ENCODE peak calls at places on chromosomes 12 and 14, in seven cellular contexts. U, X, W, K, H, L and J are unnamed samples. For H3K36me3, the result is how much of the 10 kb centered on the place peaks cover.

GRCh38 chr12:47997321-47997720 is 7.0 kb downstream of the COL2A1 start:
- DNase-seq in U (no peak), X (no peak), W (no peak), K (no peak), H (no peak), L (peak), J (no peak)

GRCh38 chr14:98612434-98613200 is 659.4 kb downstream of the BCL11B start:
- DNase-seq in U (no peak), X (no peak), W (no peak), K (no peak), H (no peak), L (no peak), J (no peak)

GRCh38 chr12:108640802-108641445 is 7.2 kb upstream of the SELPLG start:
- DNase-seq in U (no peak), X (no peak), W (no peak), K (peak), H (no peak), L (peak), J (peak)

GRCh38 chr12:59396519-59396918 is 199.3 kb upstream of the SLC16A7 start:
- DNase-seq in U (no peak), X (no peak), W (no peak), K (peak), H (no peak), L (peak), J (no peak)

GRCh38 chr12:94149781-94150482 is 1.6 kb downstream of the PLXNC1 start:
- DNase-seq in U (no peak), X (no peak), W (no peak), K (peak), H (no peak), L (no peak), J (peak)

GRCh38 chr12:68893201-68893600 is 39.8 kb downstream of the CPM start:
- DNase-seq in U (no peak), X (no peak), W (no peak), K (no peak), H (no peak), L (no peak), J (no peak)

GRCh38 chr12:39037115-39037514 is 131.7 kb upstream of the CPNE8 start:
- DNase-seq in U (no peak), X (no peak), W (no peak), K (no peak), H (no peak), L (no peak), J (no peak)

GRCh38 chr12:94875525-94875924 is 128.0 kb downstream of the NDUFA12 start:
- DNase-seq in U (no peak), X (no peak), W (no peak), K (no peak), H (no peak), L (peak), J (no peak)

GRCh38 chr12:54358620-54358944 is 5.7 kb downstream of the GPR84 start:
- DNase-seq in U (no peak), X (no peak), W (no peak), K (no peak), H (no peak), L (no peak), J (no peak)

GRCh38 chr12:114670257-114670955 is 13.6 kb downstream of the TBX3 start:
- DNase-seq in U (no peak), X (no peak), W (no peak), K (no peak), H (no peak), L (peak), J (no peak)

GRCh38 chr12:53696655-53697321 is 20.9 kb upstream of the ATP5MC2 start:
- DNase-seq in U (no peak), X (no peak), W (no peak), K (no peak), H (no peak), L (no peak), J (no peak)

GRCh38 chr12:63150255-63151060 is 543 bp downstream of the AVPR1A start:
- DNase-seq in U (no peak), X (no peak), W (peak), K (no peak), H (no peak), L (no peak), J (peak)

GRCh38 chr14:103109789-103110415 is 13.4 kb upstream of the TNFAIP2 start:
- DNase-seq in U (no peak), X (no peak), W (no peak), K (no peak), H (no peak), L (peak), J (peak)

DNA sequence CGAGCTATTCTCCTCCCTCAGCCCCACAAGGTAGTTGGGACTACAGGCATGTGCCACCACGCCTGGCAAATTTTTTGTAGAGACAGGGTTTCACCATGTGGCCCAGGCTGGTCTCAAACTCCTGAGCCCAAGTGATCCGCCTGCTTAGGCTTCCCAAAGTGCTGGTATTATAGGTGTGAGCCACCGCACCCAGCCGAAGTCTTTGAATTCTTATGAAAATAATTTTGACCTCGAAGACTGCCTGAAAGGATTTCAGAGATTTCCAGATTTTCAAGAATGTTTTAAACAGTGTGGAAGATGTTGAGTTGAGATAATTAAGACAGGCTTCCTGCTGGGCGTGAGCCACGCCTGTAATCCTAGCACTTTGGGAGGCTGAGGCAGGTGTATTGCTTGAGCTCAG is 5.0 kb downstream of the PSMA3 start:
- DNase-seq in U (no peak), X (no peak), W (no peak), K (no peak), H (no peak), L (no peak), J (no peak)
- H3K36me3 ChIP-seq in U (under half), X (under half), W (under half), K (under half), H (under half), L (half or more), J (under half)

DNA sequence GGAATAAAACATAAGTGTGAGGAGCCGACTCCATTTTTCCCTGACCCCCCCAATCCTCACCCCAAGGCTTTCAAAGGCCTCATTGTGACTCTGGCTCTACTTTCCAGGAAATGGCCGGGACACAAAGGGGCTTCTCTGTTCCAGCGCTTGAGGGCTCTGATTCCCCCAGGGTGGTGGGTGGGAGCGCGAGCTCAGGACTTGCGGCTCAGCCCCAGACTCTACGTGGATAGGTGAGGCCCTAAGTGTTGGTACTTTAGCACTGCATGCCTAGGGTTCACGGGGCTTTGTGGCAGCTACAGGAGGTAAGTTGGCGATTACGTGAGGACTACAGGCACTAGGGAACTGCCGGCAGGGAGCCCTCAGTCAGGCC is 547 bp downstream of the CNPY2 start:
- DNase-seq in U (no peak), X (no peak), W (no peak), K (peak), H (no peak), L (no peak), J (no peak)
- H3K36me3 ChIP-seq in U (under half), X (under half), W (under half), K (under half), H (under half), L (under half), J (under half)

DNA sequence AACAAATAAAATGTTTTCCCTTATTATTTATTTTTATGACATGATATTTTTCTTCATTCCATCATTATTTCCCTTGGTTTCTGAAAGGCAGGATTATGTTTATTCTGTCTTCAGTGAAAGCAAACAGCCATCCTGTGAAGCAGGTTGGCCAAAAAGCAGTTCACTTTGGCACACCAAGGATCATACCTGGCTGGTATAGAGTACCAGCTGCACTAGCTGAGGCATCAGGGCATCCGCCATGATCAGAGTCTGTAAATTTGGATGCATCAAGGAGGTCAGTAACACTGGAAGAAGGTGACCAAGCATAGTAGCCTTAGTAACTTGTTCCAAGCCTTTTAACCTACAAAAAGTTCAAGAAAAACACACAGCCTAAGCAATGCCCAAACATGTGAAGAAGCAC is 123.3 kb downstream of the HECTD4 start:
- DNase-seq in U (no peak), X (no peak), W (no peak), K (no peak), H (no peak), L (no peak), J (no peak)
- H3K36me3 ChIP-seq in U (under half), X (under half), W (under half), K (under half), H (under half), L (under half), J (under half)

GRCh38 chr12:66879392-66879791 is 200.5 kb upstream of the GRIP1 start:
- DNase-seq in U (no peak), X (no peak), W (no peak), K (no peak), H (no peak), L (no peak), J (no peak)

GRCh38 chr12:66883545-66883944 is 204.7 kb upstream of the GRIP1 start:
- DNase-seq in U (no peak), X (no peak), W (no peak), K (no peak), H (no peak), L (no peak), J (no peak)

GRCh38 chr12:66881401-66881800 is 202.5 kb upstream of the GRIP1 start:
- DNase-seq in U (no peak), X (no peak), W (no peak), K (no peak), H (no peak), L (no peak), J (no peak)

DNA sequence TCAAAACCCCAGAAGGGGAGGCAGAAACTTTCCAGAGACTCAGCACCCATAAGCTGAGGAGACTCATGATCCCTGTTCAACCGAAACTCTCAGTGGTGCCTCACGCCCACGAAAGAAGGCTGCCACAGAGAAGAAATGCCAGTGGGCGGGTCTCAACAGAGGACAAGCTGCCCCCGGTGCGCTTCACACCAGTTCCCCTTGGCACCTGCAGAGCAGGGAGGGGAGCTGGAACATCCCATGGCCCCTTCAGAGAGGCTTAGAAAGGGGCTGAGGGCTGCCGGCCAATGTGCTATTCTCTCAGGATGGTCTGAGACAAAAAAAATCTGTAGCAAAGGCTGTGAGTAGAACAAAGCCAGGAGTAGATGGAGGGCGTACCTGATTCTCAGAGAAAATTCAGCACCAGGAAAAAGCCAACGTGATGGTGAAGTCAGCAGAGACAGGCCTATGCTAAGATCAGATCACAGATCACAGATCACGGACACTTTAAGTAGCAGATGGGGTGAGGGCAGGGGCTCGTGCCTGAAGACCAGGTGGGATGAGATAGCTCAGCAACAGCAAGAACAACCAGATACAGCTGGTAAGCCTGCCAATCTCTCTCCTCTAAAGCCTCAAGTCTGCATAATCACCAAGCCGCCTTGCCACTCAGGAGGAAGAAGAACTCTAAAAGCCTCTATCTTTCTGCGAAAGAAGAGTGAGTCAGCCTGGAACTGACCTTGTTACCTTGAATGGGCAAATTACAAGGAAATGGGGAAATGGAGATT is 206.4 kb upstream of the GRIP1 start:
- DNase-seq in U (no peak), X (no peak), W (no peak), K (no peak), H (no peak), L (no peak), J (no peak)
- H3K36me3 ChIP-seq in U (under half), X (under half), W (under half), K (under half), H (under half), L (under half), J (under half)

DNA sequence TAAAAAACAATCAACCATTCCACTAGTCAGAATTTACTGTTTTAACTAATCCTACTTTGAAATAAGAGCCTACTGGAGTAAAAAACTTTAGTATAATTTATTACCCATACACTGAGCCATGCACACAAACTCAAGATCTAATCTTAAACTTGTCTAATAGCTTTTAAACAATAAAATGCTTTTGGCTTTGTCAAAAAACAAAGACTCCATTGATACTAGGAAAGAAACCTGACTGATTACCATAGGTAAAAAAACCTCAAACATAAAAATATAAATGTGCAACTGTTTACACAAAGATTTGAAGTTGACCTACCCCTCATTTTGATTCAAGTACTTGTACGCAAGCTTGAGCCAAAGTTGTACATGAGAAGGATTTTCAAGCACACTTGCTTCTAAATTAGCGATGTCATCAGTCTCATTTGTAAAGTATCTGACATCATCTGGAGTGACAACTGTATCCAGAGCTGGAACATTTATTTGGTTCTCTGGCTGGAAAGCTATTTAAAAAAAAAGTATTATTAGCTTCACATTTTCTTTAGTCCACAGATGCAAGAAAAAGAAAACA is 36.1 kb downstream of the ZFC3H1 start:
- DNase-seq in U (no peak), X (no peak), W (no peak), K (no peak), H (no peak), L (peak), J (no peak)
- H3K36me3 ChIP-seq in U (half or more), X (half or more), W (under half), K (under half), H (under half), L (half or more), J (under half)

DNA sequence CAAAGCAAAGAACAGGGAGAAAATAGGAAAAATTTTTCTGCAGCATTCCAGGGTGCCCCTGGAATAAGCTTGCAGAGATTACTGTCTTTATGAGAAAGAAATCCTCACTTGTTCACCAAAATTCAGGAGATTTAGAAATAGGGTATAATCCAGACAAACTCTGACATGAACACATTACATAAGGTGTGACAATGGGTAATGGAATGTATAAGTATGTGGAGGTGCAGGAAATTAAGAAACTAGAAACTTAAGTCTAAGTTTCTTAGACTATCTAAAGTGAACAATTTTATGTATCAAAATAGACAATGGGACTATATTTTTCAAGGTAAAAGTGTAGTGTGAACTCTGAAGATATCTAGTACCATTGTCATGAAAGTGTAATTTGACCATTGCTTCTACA is 140.0 kb upstream of the KITLG start:
- DNase-seq in U (no peak), X (no peak), W (no peak), K (no peak), H (no peak), L (no peak), J (no peak)
- H3K36me3 ChIP-seq in U (under half), X (under half), W (under half), K (under half), H (under half), L (under half), J (under half)

GRCh38 chr12:6536894-6537579 is 2.7 kb downstream of the GAPDH start:
- DNase-seq in U (no peak), X (no peak), W (no peak), K (no peak), H (no peak), L (no peak), J (no peak)

GRCh38 chr12:6535960-6536847 is 1.9 kb downstream of the GAPDH start:
- DNase-seq in U (no peak), X (no peak), W (no peak), K (no peak), H (no peak), L (no peak), J (no peak)

GRCh38 chr12:6539276-6540134 is 5.2 kb downstream of the GAPDH start:
- DNase-seq in U (no peak), X (no peak), W (no peak), K (peak), H (no peak), L (peak), J (no peak)

GRCh38 chr12:6540181-6540877 is 6.0 kb downstream of the GAPDH start:
- DNase-seq in U (peak), X (no peak), W (no peak), K (peak), H (peak), L (peak), J (peak)

DNA sequence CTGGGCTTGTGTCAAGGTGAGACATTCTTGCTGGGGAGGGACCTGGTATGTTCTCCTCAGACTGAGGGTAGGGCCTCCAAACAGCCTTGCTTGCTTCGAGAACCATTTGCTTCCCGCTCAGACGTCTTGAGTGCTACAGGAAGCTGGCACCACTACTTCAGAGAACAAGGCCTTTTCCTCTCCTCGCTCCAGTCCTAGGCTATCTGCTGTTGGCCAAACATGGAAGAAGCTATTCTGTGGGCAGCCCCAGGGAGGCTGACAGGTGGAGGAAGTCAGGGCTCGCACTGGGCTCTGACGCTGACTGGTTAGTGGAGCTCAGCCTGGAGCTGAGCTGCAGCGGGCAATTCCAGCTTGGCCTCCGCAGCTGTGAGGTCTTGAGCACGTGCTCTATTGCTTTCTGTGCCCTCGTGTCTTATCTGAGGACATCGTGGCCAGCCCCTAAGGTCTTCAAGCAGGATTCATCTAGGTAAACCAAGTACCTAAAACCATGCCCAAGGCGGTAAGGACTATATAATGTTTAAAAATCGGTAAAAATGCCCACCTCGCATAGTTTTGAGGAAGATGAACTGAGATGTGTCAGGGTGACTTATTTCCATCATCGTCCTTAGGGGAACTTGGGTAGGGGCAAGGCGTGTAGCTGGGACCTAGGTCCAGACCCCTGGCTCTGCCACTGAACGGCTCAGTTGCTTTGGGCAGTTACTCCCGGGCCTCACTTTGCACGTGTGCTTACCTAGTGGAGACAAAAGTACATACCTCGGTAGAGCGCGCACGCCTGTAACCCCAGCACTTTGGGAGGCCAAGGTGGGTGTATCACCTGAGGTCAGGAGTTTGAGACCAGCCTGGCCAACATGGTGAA is 4.3 kb downstream of the GAPDH start:
- DNase-seq in U (no peak), X (no peak), W (no peak), K (no peak), H (no peak), L (peak), J (no peak)
- H3K36me3 ChIP-seq in U (under half), X (under half), W (under half), K (under half), H (under half), L (under half), J (under half)